ENCODE peak calls at places on chromosomes 12 and 14, in four cellular contexts. O, X, H and D are unnamed samples.

GRCh38 chr12:100987552-100988277 is 193.1 kb downstream of the ANO4 start:
- DNase-seq in O (peak; percentile 28), X (peak; percentile 83), H (peak; percentile 20), D (peak; percentile 65)

GRCh38 chr12:102501773-102502172 is 21.4 kb upstream of the IGF1 start:
- DNase-seq in O (no peak), X (no peak), H (no peak), D (no peak)

GRCh38 chr12:47818701-47819543 is 781 bp downstream of the HDAC7 start:
- DNase-seq in O (peak; percentile 77), X (no peak), H (peak; percentile 50), D (peak; percentile 77)

GRCh38 chr12:102171951-102172350 is 25.7 kb downstream of the PMCH start:
- DNase-seq in O (no peak), X (no peak), H (no peak), D (no peak)

GRCh38 chr14:78142994-78143393 is 27.2 kb upstream of the NRXN3 start:
- DNase-seq in O (no peak), X (no peak), H (no peak), D (no peak)

GRCh38 chr14:76647699-76648298 is 113.5 kb upstream of the VASH1 start:
- DNase-seq in O (peak; percentile 53), X (no peak), H (peak; percentile 52), D (peak; percentile 32)

GRCh38 chr14:89387922-89388685 is 28.9 kb downstream of the FOXN3 start:
- DNase-seq in O (no peak), X (no peak), H (no peak), D (no peak)

GRCh38 chr12:54549774-54550451 is 512 bp downstream of the PDE1B start:
- DNase-seq in O (no peak), X (no peak), H (no peak), D (peak; percentile 42)

GRCh38 chr12:724194-724855 is 28.1 kb upstream of the WNK1 start:
- DNase-seq in O (no peak), X (no peak), H (no peak), D (no peak)

GRCh38 chr12:96882862-96883261 is 24.2 kb upstream of the NEDD1 start:
- DNase-seq in O (no peak), X (no peak), H (no peak), D (no peak)

GRCh38 chr14:74442757-74443156 is 16.7 kb upstream of the SYNDIG1L start:
- DNase-seq in O (no peak), X (no peak), H (no peak), D (no peak)

GRCh38 chr14:105260826-105261438 is 12.6 kb downstream of the BTBD6 start:
- DNase-seq in O (no peak), X (no peak), H (no peak), D (no peak)

GRCh38 chr12:123571343-123571813 is 13.0 kb upstream of the TMED2 start:
- DNase-seq in O (peak; percentile 48), X (no peak), H (peak; percentile 56), D (peak; percentile 32)
- TF ChIP-seq TCF7 in O (no peak), X (no peak), H (no peak), D (no peak)

GRCh38 chr12:52130695-52131094 is 51.2 kb downstream of the SMIM41 start:
- DNase-seq in O (no peak), X (no peak), H (no peak), D (no peak)
- TF ChIP-seq NR2C2 in O (no peak), X (no peak), H (no peak), D (no peak)

DNA sequence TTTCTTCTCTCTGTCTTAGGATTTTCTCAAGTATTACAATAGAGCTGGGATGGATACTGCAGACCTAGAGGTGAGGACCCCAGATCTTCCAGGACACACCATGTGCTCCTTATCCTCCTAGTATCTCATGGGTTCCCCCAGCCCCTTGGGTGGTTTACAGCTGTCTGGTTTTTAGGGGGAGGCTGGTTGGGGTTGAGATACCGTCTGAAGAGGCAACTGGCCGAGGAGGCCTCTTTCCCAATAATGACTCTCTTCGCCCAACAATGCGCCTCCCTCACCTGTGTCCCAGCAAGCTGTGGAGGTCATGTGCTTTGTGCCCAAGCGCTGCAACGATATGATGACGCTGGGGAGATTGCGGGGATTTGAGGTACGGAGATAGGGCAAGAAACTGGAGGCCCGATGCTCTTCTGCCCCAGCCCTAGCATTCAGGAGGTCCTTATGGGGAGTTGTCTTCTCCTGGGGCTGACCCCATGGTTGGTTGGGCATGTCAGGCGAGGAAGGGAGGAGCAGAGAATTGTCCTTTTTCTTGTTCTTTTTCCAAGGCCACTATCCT is 3.8 kb downstream of the ARHGEF25 start:
- DNase-seq in O (no peak), X (no peak), H (no peak), D (no peak)
- TF ChIP-seq USF2 in O (no peak), X (no peak), H (no peak), D (no peak)

DNA sequence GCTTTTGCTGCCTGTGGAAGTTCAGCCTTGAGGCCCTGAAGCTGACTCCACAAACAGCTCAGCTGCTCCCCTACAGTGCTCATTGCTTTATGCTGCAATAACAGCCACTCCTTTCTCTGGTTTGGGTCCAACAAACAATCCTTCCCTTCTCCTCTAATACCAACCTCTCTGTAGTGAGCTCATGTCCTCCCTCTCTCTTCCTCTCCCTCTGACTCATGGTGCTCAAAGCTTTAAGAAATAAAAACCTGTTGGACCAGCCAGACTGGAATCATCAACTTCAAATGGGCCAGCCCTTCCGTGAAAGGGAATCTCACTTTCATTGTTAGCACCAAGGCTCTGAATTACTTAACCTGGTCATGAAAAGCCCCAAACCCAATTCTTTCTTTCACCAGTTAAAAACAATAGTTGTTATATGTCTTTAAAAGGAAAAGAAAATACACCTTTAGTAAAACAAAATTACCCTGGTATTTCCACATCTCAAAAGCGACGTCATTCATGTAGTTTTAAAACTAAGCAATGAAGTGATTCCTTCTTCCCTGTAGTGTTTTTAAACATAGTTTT is 126.4 kb downstream of the DUSP6 start:
- DNase-seq in O (no peak), X (no peak), H (no peak), D (no peak)
- TF ChIP-seq TCF7 in O (no peak), X (peak; percentile 59), H (no peak), D (no peak)

GRCh38 chr12:50142993-50143392 is 24.2 kb downstream of the CERS5 start:
- DNase-seq in O (no peak), X (no peak), H (no peak), D (no peak)
- TF ChIP-seq NR2C2 in O (no peak), X (no peak), H (no peak), D (no peak)

GRCh38 chr12:15982071-15982470 is 70.9 kb downstream of the DERA start:
- DNase-seq in O (no peak), X (no peak), H (no peak), D (no peak)

GRCh38 chr12:15984097-15984800 is 73.1 kb downstream of the DERA start:
- DNase-seq in O (no peak), X (no peak), H (no peak), D (no peak)

GRCh38 chr12:15982921-15983320 is 71.8 kb downstream of the DERA start:
- DNase-seq in O (no peak), X (no peak), H (no peak), D (no peak)

GRCh38 chr12:15984963-15985362 is 73.8 kb downstream of the DERA start:
- DNase-seq in O (no peak), X (no peak), H (no peak), D (no peak)

DNA sequence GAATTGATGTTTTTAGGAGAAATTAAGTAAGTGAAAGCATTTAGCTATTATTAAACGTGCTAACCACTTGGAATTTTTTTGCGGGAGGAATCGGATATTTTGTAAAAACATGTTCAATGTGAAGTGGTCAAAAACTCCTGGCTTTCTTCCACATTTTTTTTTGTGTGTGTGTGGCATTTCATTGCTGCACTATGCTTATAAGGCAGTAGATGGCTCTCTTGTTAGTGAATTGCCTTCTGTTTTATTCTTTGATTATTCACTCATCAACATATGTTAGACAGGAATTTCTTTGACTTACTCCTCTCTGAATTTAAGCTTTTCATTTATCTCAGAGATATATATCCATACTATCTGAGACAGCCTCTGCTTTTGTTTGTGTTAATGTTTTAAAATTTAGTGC is 71.3 kb downstream of the DERA start:
- DNase-seq in O (no peak), X (no peak), H (no peak), D (no peak)
- TF ChIP-seq USF2 in O (no peak), X (no peak), H (no peak), D (no peak)